ENCODE peak calls at places on chromosomes 11 and 22, in nine cellular contexts. F, S, L, R, X, E, K, O and Z are unnamed samples.

GRCh38 chr11:9711454-9712307 is 47.8 kb downstream of the SWAP70 start:
- DNase-seq in F (no peak), S (no peak), L (no peak), R (no peak), X (no peak), E (peak), K (no peak), O (no peak), Z (no peak)

GRCh38 chr11:60978546-60979380 is 7.3 kb downstream of the CD6 start:
- DNase-seq in F (peak), S (no peak), L (no peak), R (no peak), X (no peak), E (no peak), K (no peak), O (no peak), Z (no peak)

GRCh38 chr11:13942908-13943505 is 19.5 kb upstream of the SPON1 start:
- DNase-seq in F (no peak), S (no peak), L (peak), R (peak), X (no peak), E (no peak), K (no peak), O (peak), Z (no peak)

GRCh38 chr11:6576471-6577373 is 26.7 kb downstream of the RRP8 start:
- DNase-seq in F (peak), S (no peak), L (peak), R (no peak), X (no peak), E (peak), K (no peak), O (no peak), Z (peak)

GRCh38 chr22:26679003-26679629 is 21.7 kb downstream of the MIAT start:
- DNase-seq in F (peak), S (peak), L (peak), R (peak), X (peak), E (peak), K (peak), O (peak), Z (peak)

GRCh38 chr11:130509942-130510341 is 61.5 kb downstream of the ADAMTS15 start:
- DNase-seq in F (no peak), S (no peak), L (no peak), R (no peak), X (no peak), E (no peak), K (no peak), O (no peak), Z (no peak)

GRCh38 chr11:122897606-122898210 is 15.1 kb downstream of the JHY start:
- DNase-seq in F (no peak), S (no peak), L (peak), R (peak), X (no peak), E (no peak), K (no peak), O (no peak), Z (no peak)

GRCh38 chr11:116836648-116837023 is 786 bp downstream of the APOA1 start:
- DNase-seq in F (no peak), S (no peak), L (no peak), R (no peak), X (no peak), E (no peak), K (no peak), O (no peak), Z (no peak)

GRCh38 chr11:35305670-35306382 is 113.5 kb downstream of the SLC1A2 start:
- DNase-seq in F (peak), S (peak), L (peak), R (peak), X (peak), E (peak), K (peak), O (peak), Z (peak)

GRCh38 chr11:70091651-70092050 is 13.5 kb downstream of the ANO1 start:
- DNase-seq in F (no peak), S (no peak), L (no peak), R (no peak), X (no peak), E (no peak), K (no peak), O (no peak), Z (no peak)

GRCh38 chr11:74011360-74012071 is 2.6 kb upstream of the UCP3 start:
- DNase-seq in F (no peak), S (no peak), L (peak), R (no peak), X (no peak), E (no peak), K (no peak), O (no peak), Z (no peak)

GRCh38 chr11:127859941-127860354 is 727.4 kb downstream of the ETS1 start:
- DNase-seq in F (no peak), S (no peak), L (peak), R (peak), X (no peak), E (no peak), K (no peak), O (no peak), Z (peak)

GRCh38 chr22:26072611-26073010 is 96.7 kb upstream of the SEZ6L start:
- DNase-seq in F (no peak), S (no peak), L (no peak), R (no peak), X (no peak), E (no peak), K (no peak), O (no peak), Z (no peak)

GRCh38 chr11:44574620-44575287 is 9.3 kb downstream of the CD82 start:
- DNase-seq in F (peak), S (no peak), L (peak), R (peak), X (peak), E (no peak), K (peak), O (no peak), Z (no peak)

GRCh38 chr11:10091314-10092045 is 202.5 kb downstream of the SBF2 start:
- DNase-seq in F (no peak), S (no peak), L (no peak), R (peak), X (no peak), E (no peak), K (no peak), O (no peak), Z (no peak)

GRCh38 chr11:114169321-114169749 is 109.8 kb downstream of the ZBTB16 start:
- DNase-seq in F (no peak), S (no peak), L (peak), R (no peak), X (no peak), E (no peak), K (no peak), O (no peak), Z (no peak)

GRCh38 chr11:116948375-116948774 is 111.0 kb upstream of the APOA1 start:
- DNase-seq in F (no peak), S (no peak), L (peak), R (peak), X (no peak), E (no peak), K (no peak), O (peak), Z (no peak)

GRCh38 chr11:23988381-23989006 is 508.4 kb upstream of the LUZP2 start:
- DNase-seq in F (no peak), S (no peak), L (peak), R (peak), X (no peak), E (no peak), K (peak), O (no peak), Z (no peak)

GRCh38 chr11:27520226-27520625 is 13.7 kb upstream of the LIN7C start:
- DNase-seq in F (no peak), S (no peak), L (no peak), R (no peak), X (no peak), E (no peak), K (no peak), O (no peak), Z (no peak)

GRCh38 chr22:50570861-50571260 is 7.4 kb downstream of the CPT1B start:
- DNase-seq in F (no peak), S (no peak), L (no peak), R (no peak), X (no peak), E (no peak), K (no peak), O (no peak), Z (no peak)

GRCh38 chr11:12285106-12285505 is 92.3 kb upstream of the PARVA start:
- DNase-seq in F (no peak), S (no peak), L (peak), R (peak), X (no peak), E (no peak), K (no peak), O (no peak), Z (no peak)

GRCh38 chr11:12889243-12889642 is 119.9 kb upstream of the RASSF10 start:
- DNase-seq in F (no peak), S (no peak), L (peak), R (no peak), X (no peak), E (no peak), K (no peak), O (no peak), Z (peak)

GRCh38 chr22:30301995-30302809 is 12.9 kb upstream of the CASTOR1 start:
- DNase-seq in F (no peak), S (no peak), L (peak), R (peak), X (peak), E (no peak), K (no peak), O (no peak), Z (peak)
- H3K4me3 ChIP-seq in F (no peak), S (no peak), L (no peak), R (no peak), X (peak), E (no peak), K (no peak), O (no peak), Z (no peak)

DNA sequence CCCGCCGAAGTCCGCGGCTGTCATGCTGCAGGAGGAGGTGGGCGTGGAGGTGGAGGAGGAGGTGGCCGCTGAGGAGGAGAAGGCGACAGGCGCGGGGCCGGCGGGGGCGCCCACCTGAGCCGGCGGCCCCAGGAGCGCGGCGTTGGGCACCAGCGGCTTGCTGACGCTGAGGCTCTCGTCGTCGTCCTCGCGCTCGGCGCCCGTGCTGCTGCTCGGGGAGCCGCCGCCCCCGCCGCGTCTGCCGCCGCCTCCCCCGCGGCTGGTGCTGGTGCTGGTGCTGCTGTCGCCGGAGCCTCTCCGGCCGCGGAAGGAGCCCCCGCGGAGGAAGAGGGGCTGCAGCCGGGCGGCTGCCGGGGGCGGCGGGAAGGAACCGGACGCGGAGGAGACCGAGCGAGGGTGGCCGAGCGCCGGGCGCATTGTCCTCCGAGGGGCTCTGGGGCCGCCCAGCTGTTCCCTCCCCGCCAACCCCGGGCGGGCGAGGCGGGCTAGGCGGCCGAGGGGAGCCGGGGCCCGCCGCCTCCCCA is 387 bp downstream of the TMEM121B start:
- DNase-seq in F (no peak), S (peak), L (peak), R (no peak), X (no peak), E (peak), K (no peak), O (no peak), Z (peak)
- H3K4me2 ChIP-seq in F (peak), S (peak), L (peak), R (no peak), X (peak), E (peak), K (peak), O (no peak), Z (peak)

GRCh38 chr11:102341844-102342318 is 5.1 kb upstream of the BIRC2 start:
- DNase-seq in F (peak), S (peak), L (peak), R (peak), X (peak), E (peak), K (peak), O (peak), Z (peak)
- TF ChIP-seq EZH2phosphoT487 in F (no peak), S (no peak), L (no peak), R (no peak), X (no peak), E (no peak), K (no peak), O (no peak), Z (no peak)

GRCh38 chr22:45885171-45885840 is 91.7 kb downstream of the WNT7B start:
- DNase-seq in F (no peak), S (no peak), L (no peak), R (no peak), X (no peak), E (no peak), K (no peak), O (no peak), Z (no peak)

GRCh38 chr22:45886502-45886901 is 90.5 kb downstream of the WNT7B start:
- DNase-seq in F (no peak), S (no peak), L (no peak), R (no peak), X (no peak), E (no peak), K (no peak), O (no peak), Z (no peak)

GRCh38 chr22:45887202-45888131 is 89.5 kb downstream of the WNT7B start:
- DNase-seq in F (no peak), S (no peak), L (no peak), R (peak), X (no peak), E (no peak), K (no peak), O (no peak), Z (no peak)

GRCh38 chr22:45884201-45885067 is 92.5 kb downstream of the WNT7B start:
- DNase-seq in F (peak), S (no peak), L (no peak), R (no peak), X (no peak), E (no peak), K (no peak), O (no peak), Z (no peak)

GRCh38 chr22:45885941-45886395 is 91.0 kb downstream of the WNT7B start:
- DNase-seq in F (peak), S (no peak), L (no peak), R (no peak), X (no peak), E (no peak), K (no peak), O (no peak), Z (no peak)
- H3K4me3 ChIP-seq in F (no peak), S (no peak), L (no peak), R (no peak), X (no peak), E (no peak), K (no peak), O (no peak), Z (no peak)

GRCh38 chr22:19495562-19496323 is 16.0 kb downstream of the CDC45 start:
- DNase-seq in F (no peak), S (no peak), L (peak), R (peak), X (peak), E (peak), K (no peak), O (no peak), Z (no peak)

GRCh38 chr22:19498866-19499190 is 19.1 kb downstream of the CDC45 start:
- DNase-seq in F (no peak), S (no peak), L (no peak), R (no peak), X (no peak), E (no peak), K (no peak), O (no peak), Z (no peak)

GRCh38 chr22:19496324-19496630 is 16.6 kb downstream of the CDC45 start:
- DNase-seq in F (no peak), S (no peak), L (no peak), R (no peak), X (no peak), E (no peak), K (no peak), O (no peak), Z (no peak)

GRCh38 chr22:19498154-19498865 is 18.6 kb downstream of the CDC45 start:
- DNase-seq in F (no peak), S (no peak), L (no peak), R (no peak), X (no peak), E (no peak), K (no peak), O (no peak), Z (no peak)

GRCh38 chr22:19497245-19497644 is 17.5 kb downstream of the CDC45 start:
- DNase-seq in F (no peak), S (no peak), L (peak), R (peak), X (no peak), E (no peak), K (no peak), O (no peak), Z (no peak)
- H3K4me2 ChIP-seq in F (no peak), S (no peak), L (no peak), R (no peak), X (no peak), E (no peak), K (no peak), O (no peak), Z (no peak)

DNA sequence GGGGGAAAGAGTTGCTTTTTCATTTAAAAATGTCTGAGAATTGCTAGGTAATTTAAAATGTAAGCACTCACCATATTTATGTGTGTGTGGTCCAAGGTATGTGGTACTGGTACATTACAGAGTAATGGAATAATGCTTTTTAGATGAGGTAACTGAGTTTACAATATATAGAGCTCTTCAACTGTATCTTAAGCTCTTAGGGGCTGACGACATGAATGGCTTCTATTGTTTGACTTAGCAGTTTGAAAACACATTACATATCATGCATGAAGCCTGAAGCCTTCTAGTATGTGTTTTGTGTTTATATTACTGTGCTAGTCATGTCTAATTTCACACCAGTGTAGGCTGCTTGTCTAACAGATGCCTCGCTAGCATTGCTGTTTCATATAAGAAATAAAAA is 37.1 kb downstream of the GAS2 start:
- DNase-seq in F (no peak), S (no peak), L (no peak), R (no peak), X (no peak), E (no peak), K (no peak), O (no peak), Z (peak)
- TF ChIP-seq EZH2phosphoT487 in F (no peak), S (no peak), L (no peak), R (no peak), X (no peak), E (no peak), K (no peak), O (no peak), Z (no peak)

GRCh38 chr11:96145163-96145585 is 197.8 kb downstream of the MAML2 start:
- DNase-seq in F (no peak), S (no peak), L (peak), R (peak), X (no peak), E (no peak), K (no peak), O (no peak), Z (no peak)
- H3K4me3 ChIP-seq in F (no peak), S (no peak), L (no peak), R (no peak), X (no peak), E (no peak), K (no peak), O (no peak), Z (no peak)